ENCODE peak calls at places on chromosomes 12 and 14, in nine cellular contexts. P is A549; N is breast epithelium; T is GM23338; R is HepG2; O is fibroblast of lung; Z is colonic mucosa; Q is heart right ventricle; J is CD8-positive, alpha-beta T cell. G is an unnamed sample. For H3K4me1, the result is how much of the 10 kb centered on the place peaks cover.

GRCh38 chr14:77151245-77151644 is 9.7 kb upstream of the ZDHHC22 start:
- DNase-seq in N (no peak), J (no peak), O (no peak), R (no peak), Q (no peak), Z (no peak), T (peak), P (peak), G (no peak)

GRCh38 chr12:32533971-32534590 is 134.7 kb downstream of the FGD4 start:
- DNase-seq in T (peak), P (peak), O (peak), Z (peak), R (peak), N (no peak), Q (peak), J (no peak), G (no peak)

GRCh38 chr12:42284876-42285275 is 41.0 kb downstream of the ZCRB1 start:
- DNase-seq in N (no peak), O (peak), T (no peak), J (no peak), Z (no peak), Q (no peak), P (no peak), R (no peak), G (no peak)

GRCh38 chr14:103624860-103625259 is 4.2 kb upstream of the KLC1 start:
- DNase-seq in Z (peak), T (no peak), R (peak), O (peak), P (peak), J (no peak), Q (peak), N (peak), G (peak)

GRCh38 chr14:53217283-53217994 is 64.3 kb upstream of the DDHD1 start:
- DNase-seq in J (peak), N (peak), Z (peak), O (peak), R (peak), T (peak), P (peak), Q (peak), G (peak)

GRCh38 chr12:14366211-14366762 is 805 bp downstream of the ATF7IP start:
- DNase-seq in R (peak), T (no peak), Z (no peak), P (no peak), Q (no peak), J (no peak), O (no peak), N (no peak), G (no peak)

GRCh38 chr12:26250801-26251200 is 55.4 kb downstream of the SSPN start:
- DNase-seq in O (no peak), Z (no peak), Q (no peak), R (no peak), T (no peak), J (no peak), P (no peak), N (no peak), G (no peak)

GRCh38 chr12:99390707-99391106 is 256.8 kb upstream of the GARIN6 start:
- DNase-seq in J (no peak), P (peak), O (no peak), N (no peak), T (peak), Q (no peak), R (no peak), Z (no peak), G (no peak)

GRCh38 chr12:127528576-127528975 is 738.4 kb upstream of the TMEM132C start:
- DNase-seq in O (no peak), R (no peak), T (no peak), P (no peak), J (no peak), N (no peak), Z (no peak), Q (no peak), G (no peak)

GRCh38 chr12:15856097-15856982 is 25.8 kb upstream of the STRAP start:
- DNase-seq in R (peak), Z (peak), Q (peak), J (no peak), P (peak), T (peak), O (peak), N (no peak), G (no peak)

GRCh38 chr12:22100952-22101748 is 55.1 kb downstream of the CMAS start:
- DNase-seq in Z (peak), J (peak), R (peak), O (peak), Q (peak), P (no peak), N (no peak), T (peak), G (no peak)

GRCh38 chr14:100660498-100661339 is 66.0 kb upstream of the DLK1 start:
- DNase-seq in O (peak), T (no peak), Z (no peak), P (no peak), J (no peak), Q (no peak), N (no peak), R (peak), G (no peak)

GRCh38 chr12:121933522-121934317 is 15.3 kb downstream of the CFAP251 start:
- DNase-seq in O (no peak), T (peak), Z (no peak), R (no peak), P (no peak), N (peak), J (no peak), Q (no peak), G (peak)

DNA sequence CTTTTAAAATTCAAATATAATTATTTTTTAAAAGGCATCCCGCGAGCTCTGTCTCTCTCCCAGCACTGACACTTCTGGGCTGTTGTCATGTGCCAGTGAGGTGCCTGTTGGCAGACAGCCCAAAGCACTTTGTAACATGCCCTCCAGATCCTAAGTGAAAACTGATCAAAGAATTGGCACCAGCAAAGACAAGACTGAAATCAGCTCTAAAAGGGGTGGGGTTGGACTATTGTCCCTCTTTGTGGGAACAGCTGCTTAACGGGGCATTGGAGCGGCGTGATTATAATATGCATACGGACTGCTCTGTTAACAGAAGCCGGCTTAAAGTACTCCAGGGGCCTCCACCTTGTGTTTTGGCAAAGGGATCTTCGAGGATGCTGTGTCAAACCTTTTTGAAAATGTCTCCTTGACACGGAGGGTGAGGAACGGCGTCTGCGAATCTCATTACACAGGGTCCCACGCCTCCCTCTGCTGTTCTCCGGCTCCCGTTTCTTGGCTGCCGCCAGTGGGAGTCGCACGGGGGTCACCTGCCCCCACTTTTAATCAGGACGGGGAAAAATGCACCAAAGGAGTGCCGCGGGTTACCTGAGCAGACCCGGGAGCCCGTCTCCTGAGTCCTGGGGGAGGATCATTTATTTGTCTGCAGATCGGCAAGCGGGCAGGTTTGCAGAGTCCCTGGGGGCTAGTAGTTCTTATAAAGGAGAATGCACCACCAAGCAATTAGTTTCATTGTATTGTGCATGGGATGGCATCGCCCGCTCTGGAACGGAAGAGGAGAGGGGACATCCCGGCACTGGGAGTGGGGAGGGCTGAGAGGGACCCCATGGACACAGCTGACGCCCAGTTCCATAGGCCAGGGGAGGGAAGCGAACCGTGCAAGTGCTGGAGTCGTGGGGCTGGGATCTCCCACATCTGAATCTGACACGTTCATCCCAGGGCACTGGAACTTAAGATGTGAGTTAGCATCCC is 44.3 kb downstream of the SPRING1 start:
- DNase-seq in J (no peak), N (no peak), Z (peak), P (no peak), R (peak), T (peak), Q (no peak), O (no peak), G (no peak)
- TF ChIP-seq CTCF in J (no peak), N (no peak), Z (no peak), P (no peak), R (peak), T (peak), Q (no peak), O (no peak), G (no peak)

GRCh38 chr12:101909646-101910045 is 32.3 kb downstream of the DRAM1 start:
- DNase-seq in R (no peak), T (no peak), N (no peak), P (no peak), O (no peak), Q (no peak), Z (no peak), J (no peak), G (no peak)
- H3K4me3 ChIP-seq in R (no peak), T (no peak), N (peak), P (no peak), O (no peak), Q (no peak), Z (no peak), J (no peak), G (no peak)

DNA sequence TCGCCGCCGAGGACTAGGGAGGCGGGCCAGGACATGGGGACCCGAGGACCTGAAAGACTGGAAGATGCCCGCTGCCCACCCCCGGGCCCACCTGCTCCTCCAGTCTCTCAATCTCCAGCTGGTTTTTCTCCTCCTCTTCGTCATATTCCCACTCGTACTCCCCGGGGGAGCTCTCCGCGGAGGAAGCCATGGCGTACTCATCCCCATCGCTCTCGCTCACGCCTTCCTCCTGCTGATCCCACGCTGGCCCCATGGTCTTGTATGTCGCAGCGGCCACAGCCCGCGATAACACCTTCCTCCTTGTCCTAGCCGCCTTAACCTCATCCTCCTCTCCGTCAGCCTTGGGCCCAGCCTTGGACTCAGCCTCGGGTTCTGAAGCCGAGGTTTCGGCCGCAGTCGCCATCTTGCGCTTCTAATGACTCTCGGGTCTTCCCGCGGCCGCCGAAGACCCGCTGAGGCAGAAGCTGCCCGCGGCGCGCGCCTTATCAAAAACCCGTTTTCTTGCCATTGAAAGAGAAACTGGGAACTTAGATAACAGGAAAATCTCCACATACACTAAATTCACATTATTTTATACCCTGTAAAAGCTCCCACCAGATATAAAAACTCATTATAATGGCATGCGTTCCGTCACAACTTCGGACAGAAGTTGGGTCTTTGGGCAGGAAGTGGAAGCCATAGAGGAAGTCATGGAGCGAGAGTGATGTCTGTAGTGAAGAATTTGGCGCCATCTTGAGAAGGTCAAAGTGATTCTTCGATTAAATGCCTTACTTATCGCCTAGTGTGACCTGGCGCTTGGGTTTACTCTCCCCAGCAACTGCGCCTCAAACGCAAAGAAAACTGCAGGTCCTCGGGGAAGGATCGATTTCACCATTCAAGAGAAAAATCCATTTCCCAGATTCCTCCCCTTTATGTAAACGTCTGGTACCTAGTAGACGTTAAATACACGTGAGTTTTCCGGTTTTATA is at the start of gene SART3:
- DNase-seq in R (peak), O (peak), N (peak), J (peak), T (peak), Z (peak), Q (peak), P (peak), G (peak)
- H3K4me1 ChIP-seq in R (under half), O (under half), N (under half), J (half or more), T (under half), Z (under half), Q (half or more), P (under half), G (under half)

DNA sequence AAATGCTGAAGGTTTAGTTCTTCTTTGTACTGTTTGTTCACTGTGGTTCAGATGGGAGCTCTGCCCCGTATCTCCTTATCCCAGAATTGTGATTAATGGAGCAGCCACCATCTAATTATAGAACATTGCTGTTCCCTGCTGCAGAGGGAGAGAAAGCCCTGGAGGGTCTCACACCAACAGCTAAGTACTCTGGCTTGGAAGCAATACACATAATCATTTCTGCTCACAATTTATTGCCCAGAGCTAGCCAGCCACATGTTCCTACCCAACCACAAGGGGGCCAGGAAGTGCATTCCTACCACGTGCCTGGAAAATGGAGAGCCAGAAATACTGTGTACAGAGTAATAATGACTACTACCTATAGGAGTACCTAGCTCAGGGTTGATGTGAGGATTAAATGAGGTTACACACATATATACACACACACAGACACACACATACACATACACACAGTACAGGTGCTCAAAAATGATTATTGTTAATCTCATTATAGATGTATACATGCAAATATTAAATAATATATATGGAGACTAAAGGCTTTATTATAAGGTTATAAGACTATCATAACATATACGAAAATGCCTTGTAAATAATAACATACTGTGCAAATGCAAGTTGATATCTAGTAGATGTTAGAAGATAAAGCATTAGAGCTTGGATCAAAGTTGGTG is 22.3 kb downstream of the MSRB3 start:
- DNase-seq in J (no peak), N (no peak), O (peak), P (peak), Q (peak), R (peak), Z (no peak), T (peak), G (no peak)
- TF ChIP-seq CTCF in J (no peak), N (no peak), O (peak), P (no peak), Q (no peak), R (peak), Z (no peak), T (peak), G (peak)

DNA sequence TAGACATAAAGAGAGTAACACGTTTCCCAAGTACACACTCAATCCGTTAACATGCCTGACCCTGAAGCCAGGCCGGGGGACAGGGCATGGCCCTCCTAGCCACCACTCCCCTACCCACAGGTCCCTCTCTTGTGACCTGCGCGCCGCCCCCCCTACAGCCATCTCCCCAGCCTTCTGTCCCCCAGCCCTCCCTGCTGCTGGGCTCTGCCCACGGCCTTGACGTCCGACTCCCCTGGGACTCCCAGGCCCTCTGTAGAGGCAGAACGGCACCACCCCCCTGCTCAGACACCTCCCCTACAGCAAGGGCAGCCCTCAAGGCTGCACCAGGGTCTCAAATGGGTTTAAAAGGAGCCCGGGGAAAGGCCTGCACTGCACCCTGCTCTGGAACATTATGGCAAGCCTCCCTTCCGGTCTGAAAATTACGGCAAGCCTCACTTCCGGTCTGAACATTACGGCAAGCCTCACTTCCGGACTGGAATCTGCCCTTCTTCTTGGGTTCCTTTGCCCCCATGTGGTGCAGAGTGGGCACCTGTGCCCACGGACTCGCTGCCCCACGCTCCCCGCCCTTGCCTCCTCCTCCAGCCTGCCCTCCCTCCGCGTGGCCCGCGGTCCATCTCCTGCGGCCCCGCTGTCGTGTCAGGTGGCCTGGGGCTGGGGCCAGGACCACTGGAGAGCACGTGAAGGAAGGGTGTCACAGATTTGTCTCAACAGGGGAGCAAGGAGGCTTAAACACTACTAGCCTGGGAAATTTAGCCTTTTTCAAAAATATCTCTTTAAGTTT is 77.6 kb downstream of the MOK start:
- DNase-seq in P (no peak), R (no peak), Q (no peak), J (no peak), O (no peak), T (no peak), Z (no peak), N (no peak), G (no peak)
- H3K4me3 ChIP-seq in P (no peak), R (no peak), Q (no peak), J (no peak), O (no peak), T (no peak), Z (no peak), N (no peak), G (no peak)

GRCh38 chr12:88833641-88834116 is 253.4 kb upstream of the KITLG start:
- DNase-seq in T (no peak), Q (no peak), Z (no peak), N (no peak), O (peak), R (no peak), P (no peak), J (no peak), G (no peak)
- H3K4me1 ChIP-seq in T (under half), Q (under half), Z (under half), N (under half), O (under half), R (under half), P (under half), J (under half), G (under half)

DNA sequence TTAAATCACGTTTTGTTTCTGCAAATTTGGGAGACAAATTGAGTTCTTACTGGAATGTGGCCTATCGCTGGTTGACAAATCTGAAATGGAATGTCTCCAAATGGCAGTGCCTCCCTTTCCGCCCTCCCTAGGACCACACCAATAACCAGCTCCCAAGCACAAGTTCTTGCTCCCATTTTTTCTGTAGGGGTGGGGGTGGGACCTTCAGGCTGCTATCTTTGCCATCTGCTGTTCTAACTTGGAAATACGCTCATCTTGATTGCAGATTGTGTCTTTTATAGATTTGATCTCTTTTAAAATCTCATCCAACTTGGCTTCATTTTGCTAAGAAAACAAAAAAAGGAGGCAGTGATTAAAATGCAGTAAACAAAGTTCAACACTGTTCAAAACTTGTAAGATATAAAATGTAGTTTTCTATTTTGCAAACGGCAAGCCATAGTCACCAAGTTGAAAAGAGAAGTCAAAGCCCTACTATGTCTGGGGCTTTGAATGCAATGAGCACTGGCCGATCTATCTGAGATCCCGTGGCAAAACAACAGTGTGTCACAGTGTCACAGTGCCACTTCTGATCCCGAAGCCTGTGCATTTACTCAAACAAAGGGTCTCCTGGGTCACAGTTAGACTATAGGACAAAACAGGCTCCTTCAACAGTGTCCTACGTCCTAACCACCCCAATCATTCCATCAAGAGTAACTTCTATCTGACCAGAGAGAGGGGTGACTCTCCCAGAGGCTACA is 13.7 kb upstream of the SELPLG start:
- DNase-seq in P (no peak), J (no peak), O (peak), T (peak), N (no peak), Q (no peak), R (no peak), Z (no peak), G (no peak)
- TF ChIP-seq CTCF in P (no peak), J (no peak), O (peak), T (peak), N (no peak), Q (no peak), R (no peak), Z (no peak), G (no peak)

GRCh38 chr12:49748800-49749199 is 7.4 kb downstream of the TMBIM6 start:
- DNase-seq in Z (no peak), O (no peak), R (no peak), N (no peak), T (no peak), P (no peak), J (no peak), Q (no peak), G (no peak)
- H3K4me3 ChIP-seq in Z (no peak), O (no peak), R (no peak), N (no peak), T (no peak), P (no peak), J (no peak), Q (no peak), G (no peak)

GRCh38 chr14:21382095-21382494 is 1.7 kb downstream of the SUPT16H start:
- DNase-seq in R (no peak), P (no peak), O (no peak), Z (no peak), N (no peak), J (no peak), Q (no peak), T (no peak), G (no peak)
- H3K4me1 ChIP-seq in R (under half), P (under half), O (under half), Z (under half), N (under half), J (under half), Q (under half), T (under half), G (under half)

DNA sequence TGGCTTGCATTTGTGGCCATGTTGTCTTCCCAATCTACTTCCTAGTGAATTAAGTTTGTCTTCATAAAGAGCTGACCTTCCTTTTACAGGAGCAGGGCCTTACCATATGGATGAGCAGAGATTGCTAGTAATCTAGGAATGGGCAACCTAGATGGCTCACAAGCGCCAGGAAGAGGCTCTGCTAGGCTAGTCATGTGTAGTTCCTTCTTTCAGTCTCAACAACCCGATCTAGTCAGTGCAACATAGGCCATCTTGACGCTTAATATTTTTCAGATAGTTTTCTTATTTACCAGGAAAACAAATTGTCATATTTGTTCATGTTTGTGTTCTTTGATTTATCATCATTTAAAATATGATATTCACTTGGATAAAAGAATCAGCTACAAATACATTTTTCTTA is 48.2 kb upstream of the TPH2 start:
- DNase-seq in J (no peak), O (no peak), R (no peak), Q (no peak), Z (no peak), P (no peak), N (no peak), T (no peak), G (no peak)
- TF ChIP-seq CTCF in J (no peak), O (no peak), R (no peak), Q (no peak), Z (no peak), P (no peak), N (no peak), T (no peak), G (no peak)